ENCODE peak calls at places on chromosomes 13 and 19, in nine cellular contexts. I is brain microvascular endothelial cell, P is right lobe of liver, U is pancreas, A is endodermal cell, Z is cardiac fibroblast, O is foreskin fibroblast, R is kidney epithelial cell, K is dorsolateral prefrontal cortex. S is an unnamed sample.

GRCh38 chr19:46015080-46015960 is 7.5 kb downstream of the PGLYRP1 start:
- DNase-seq in I (no peak), P (peak), U (peak), A (peak), Z (peak), O (peak), R (no peak), K (no peak), S (no peak)

GRCh38 chr13:80753951-80754350 is 413.0 kb upstream of the SPRY2 start:
- DNase-seq in I (no peak), P (no peak), U (no peak), A (no peak), Z (no peak), O (peak), R (no peak), K (peak), S (no peak)

GRCh38 chr13:59303433-59303832 is 860.3 kb downstream of the DIAPH3 start:
- DNase-seq in I (no peak), P (no peak), U (no peak), A (no peak), Z (no peak), O (no peak), R (no peak), K (no peak), S (no peak)

GRCh38 chr13:52617070-52618060 is 24.9 kb upstream of the HNRNPA1L2 start:
- DNase-seq in I (peak), P (peak), U (peak), A (peak), Z (peak), O (peak), R (peak), K (peak), S (peak)

GRCh38 chr13:59464926-59465325 is 698.8 kb downstream of the DIAPH3 start:
- DNase-seq in I (no peak), P (no peak), U (no peak), A (no peak), Z (no peak), O (no peak), R (no peak), K (no peak), S (no peak)

GRCh38 chr19:16365300-16365996 is 40.8 kb downstream of the KLF2 start:
- DNase-seq in I (no peak), P (no peak), U (no peak), A (no peak), Z (no peak), O (no peak), R (no peak), K (no peak), S (no peak)

GRCh38 chr19:8304841-8305621 is 3.1 kb downstream of the CD320 start:
- DNase-seq in I (no peak), P (peak), U (peak), A (peak), Z (no peak), O (no peak), R (no peak), K (no peak), S (no peak)

GRCh38 chr13:99303863-99304521 is 3.2 kb downstream of the GPR183 start:
- DNase-seq in I (no peak), P (peak), U (peak), A (no peak), Z (no peak), O (no peak), R (no peak), K (peak), S (no peak)

GRCh38 chr19:45645631-45646344 is 6.6 kb upstream of the EML2 start:
- DNase-seq in I (peak), P (peak), U (peak), A (peak), Z (peak), O (peak), R (no peak), K (peak), S (no peak)

GRCh38 chr19:31317542-31317941 is 31.7 kb downstream of the TSHZ3 start:
- DNase-seq in I (no peak), P (no peak), U (no peak), A (peak), Z (no peak), O (no peak), R (no peak), K (no peak), S (no peak)

GRCh38 chr13:94122300-94122699 is 357.2 kb downstream of the DCT start:
- DNase-seq in I (no peak), P (no peak), U (no peak), A (no peak), Z (no peak), O (no peak), R (no peak), K (no peak), S (peak)

GRCh38 chr19:53881482-53882390 is at the start of gene PRKCG:
- DNase-seq in I (no peak), P (peak), U (peak), A (peak), Z (no peak), O (peak), R (no peak), K (peak), S (no peak)

GRCh38 chr19:35911790-35912189 is 3.7 kb upstream of the TYROBP start:
- DNase-seq in I (no peak), P (peak), U (peak), A (no peak), Z (no peak), O (no peak), R (peak), K (no peak), S (no peak)

GRCh38 chr19:40445945-40446784 is 2.0 kb upstream of the SERTAD3 start:
- DNase-seq in I (no peak), P (no peak), U (no peak), A (peak), Z (no peak), O (peak), R (no peak), K (no peak), S (peak)

GRCh38 chr13:64347662-64348061 is 2882.5 kb downstream of the PCDH9 start:
- DNase-seq in I (no peak), P (no peak), U (no peak), A (no peak), Z (peak), O (peak), R (no peak), K (no peak), S (no peak)

GRCh38 chr19:55626350-55626749 is 2.0 kb upstream of the ZNF784 start:
- DNase-seq in I (no peak), P (no peak), U (no peak), A (no peak), Z (no peak), O (no peak), R (no peak), K (no peak), S (no peak)

GRCh38 chr19:35903550-35904179 is 1.3 kb downstream of the HCST start:
- DNase-seq in I (peak), P (peak), U (peak), A (peak), Z (peak), O (peak), R (peak), K (peak), S (no peak)

GRCh38 chr13:38398810-38399493 is 49.3 kb downstream of the UFM1 start:
- DNase-seq in I (peak), P (no peak), U (no peak), A (no peak), Z (peak), O (peak), R (peak), K (no peak), S (no peak)

GRCh38 chr19:46731007-46731501 is 14.1 kb upstream of the PRKD2 start:
- DNase-seq in I (peak), P (no peak), U (no peak), A (no peak), Z (peak), O (peak), R (peak), K (peak), S (no peak)

GRCh38 chr13:36736119-36736726 is 62.4 kb downstream of the SERTM1 start:
- DNase-seq in I (peak), P (peak), U (peak), A (peak), Z (peak), O (peak), R (no peak), K (peak), S (peak)

GRCh38 chr19:2511570-2511969 is 35.6 kb downstream of the GADD45B start:
- DNase-seq in I (no peak), P (no peak), U (no peak), A (no peak), Z (no peak), O (no peak), R (no peak), K (no peak), S (no peak)

GRCh38 chr19:8215783-8216182 is 6.6 kb downstream of the CERS4 start:
- DNase-seq in I (no peak), P (no peak), U (no peak), A (no peak), Z (no peak), O (no peak), R (no peak), K (no peak), S (no peak)

GRCh38 chr13:71244181-71244580 is 622.8 kb downstream of the DACH1 start:
- DNase-seq in I (no peak), P (no peak), U (no peak), A (no peak), Z (no peak), O (no peak), R (no peak), K (no peak), S (no peak)

GRCh38 chr19:18543814-18544475 is 572 bp upstream of the FKBP8 start:
- DNase-seq in I (peak), P (peak), U (peak), A (peak), Z (peak), O (peak), R (no peak), K (peak), S (peak)

GRCh38 chr13:114236224-114236623 is 1.5 kb downstream of the CDC16 start:
- DNase-seq in I (no peak), P (no peak), U (no peak), A (no peak), Z (no peak), O (no peak), R (no peak), K (no peak), S (no peak)

GRCh38 chr19:48925240-48925843 is 8.2 kb upstream of the DHDH start:
- DNase-seq in I (peak), P (no peak), U (no peak), A (no peak), Z (peak), O (peak), R (peak), K (no peak), S (no peak)

GRCh38 chr13:30577381-30577780 is 40.3 kb upstream of the USPL1 start:
- DNase-seq in I (peak), P (no peak), U (no peak), A (no peak), Z (peak), O (peak), R (peak), K (no peak), S (no peak)

GRCh38 chr13:88136098-88136790 is 465.1 kb downstream of the SLITRK5 start:
- DNase-seq in I (no peak), P (no peak), U (no peak), A (no peak), Z (no peak), O (no peak), R (no peak), K (no peak), S (no peak)

GRCh38 chr19:17337675-17338439 is 504 bp downstream of the GTPBP3 start:
- DNase-seq in I (no peak), P (no peak), U (no peak), A (no peak), Z (no peak), O (peak), R (no peak), K (no peak), S (no peak)

GRCh38 chr13:41468631-41469030 is 11.3 kb downstream of the RGCC start:
- DNase-seq in I (no peak), P (no peak), U (no peak), A (no peak), Z (no peak), O (no peak), R (no peak), K (no peak), S (no peak)

GRCh38 chr19:55389386-55390317 is 3.9 kb downstream of the RPL28 start:
- DNase-seq in I (no peak), P (no peak), U (no peak), A (no peak), Z (no peak), O (no peak), R (no peak), K (no peak), S (no peak)

GRCh38 chr13:69389899-69390298 is 717.7 kb upstream of the ATXN8OS start:
- DNase-seq in I (no peak), P (no peak), U (no peak), A (no peak), Z (no peak), O (peak), R (no peak), K (no peak), S (no peak)

GRCh38 chr19:38224014-38224862 is at the start of gene DPF1:
- DNase-seq in I (peak), P (no peak), U (no peak), A (peak), Z (peak), O (peak), R (no peak), K (peak), S (no peak)

DNA sequence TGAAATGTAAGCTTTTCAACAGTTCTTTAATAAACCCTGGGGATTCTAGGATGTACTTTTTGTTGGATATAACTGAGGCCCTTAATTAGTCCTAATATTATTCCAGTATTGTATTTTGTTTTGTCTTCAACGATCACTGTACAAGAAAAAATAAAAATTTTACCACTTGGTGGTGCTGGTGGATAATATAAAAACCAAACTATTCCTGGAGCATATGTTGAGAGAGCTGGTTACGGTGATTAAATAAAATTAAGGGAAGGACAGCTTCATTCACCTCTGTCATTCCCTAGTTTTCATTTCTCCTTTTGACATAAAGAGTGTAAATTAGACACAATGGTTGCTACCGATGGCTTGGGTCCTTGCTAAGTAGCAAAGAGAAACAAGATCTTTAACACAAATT is 598.6 kb upstream of the PCDH20 start:
- DNase-seq in I (no peak), P (no peak), U (no peak), A (no peak), Z (peak), O (no peak), R (no peak), K (no peak), S (no peak)
- H3K4me3 ChIP-seq in I (peak), P (no peak), U (no peak), A (no peak), Z (no peak), O (no peak), R (peak), K (peak), S (no peak)

GRCh38 chr19:29887498-29887897 is 54.5 kb upstream of the URI1 start:
- DNase-seq in I (no peak), P (no peak), U (no peak), A (no peak), Z (peak), O (peak), R (no peak), K (no peak), S (no peak)
- TF ChIP-seq CTCF in I (no peak), P (no peak), U (no peak), A (peak), Z (no peak), O (no peak), R (no peak), K (no peak), S (no peak)

GRCh38 chr13:29529755-29530154 is 65.7 kb downstream of the SLC7A1 start:
- DNase-seq in I (no peak), P (no peak), U (no peak), A (no peak), Z (no peak), O (no peak), R (no peak), K (no peak), S (no peak)

GRCh38 chr13:29535663-29536655 is 59.5 kb downstream of the SLC7A1 start:
- DNase-seq in I (no peak), P (no peak), U (no peak), A (no peak), Z (no peak), O (no peak), R (no peak), K (no peak), S (no peak)

GRCh38 chr13:29532821-29533220 is 62.7 kb downstream of the SLC7A1 start:
- DNase-seq in I (no peak), P (no peak), U (no peak), A (no peak), Z (no peak), O (no peak), R (no peak), K (no peak), S (no peak)

GRCh38 chr13:29527916-29528315 is 67.6 kb downstream of the SLC7A1 start:
- DNase-seq in I (no peak), P (no peak), U (no peak), A (no peak), Z (no peak), O (no peak), R (no peak), K (no peak), S (no peak)

GRCh38 chr13:29532136-29532535 is 63.4 kb downstream of the SLC7A1 start:
- DNase-seq in I (no peak), P (no peak), U (no peak), A (no peak), Z (no peak), O (no peak), R (no peak), K (no peak), S (no peak)
- H3K4me3 ChIP-seq in I (no peak), P (no peak), U (no peak), A (no peak), Z (no peak), O (no peak), R (no peak), K (no peak), S (no peak)

GRCh38 chr19:5352229-5352763 is 11.7 kb upstream of the PTPRS start:
- DNase-seq in I (peak), P (no peak), U (no peak), A (peak), Z (no peak), O (no peak), R (no peak), K (no peak), S (no peak)

GRCh38 chr19:5343848-5344247 is 3.2 kb upstream of the PTPRS start:
- DNase-seq in I (no peak), P (no peak), U (no peak), A (no peak), Z (peak), O (peak), R (no peak), K (no peak), S (no peak)

GRCh38 chr19:5351731-5352228 is 11.2 kb upstream of the PTPRS start:
- DNase-seq in I (no peak), P (no peak), U (no peak), A (no peak), Z (no peak), O (no peak), R (no peak), K (no peak), S (no peak)

GRCh38 chr19:5345895-5346386 is 5.3 kb upstream of the PTPRS start:
- DNase-seq in I (peak), P (no peak), U (no peak), A (peak), Z (peak), O (peak), R (peak), K (no peak), S (no peak)

GRCh38 chr19:5349041-5349440 is 8.4 kb upstream of the PTPRS start:
- DNase-seq in I (no peak), P (no peak), U (no peak), A (peak), Z (no peak), O (no peak), R (no peak), K (no peak), S (no peak)
- TF ChIP-seq CTCF in I (peak), P (no peak), U (no peak), A (peak), Z (no peak), O (no peak), R (no peak), K (no peak), S (no peak)

GRCh38 chr19:12997225-12997966 is 2.1 kb downstream of the NFIX start:
- DNase-seq in I (no peak), P (no peak), U (no peak), A (no peak), Z (no peak), O (no peak), R (no peak), K (no peak), S (no peak)
- H3K4me3 ChIP-seq in I (no peak), P (no peak), U (peak), A (no peak), Z (peak), O (peak), R (no peak), K (peak), S (peak)